ENCODE peak calls at places on chromosomes 2 and 18, in seven cellular contexts. One of them, this sample, is unnamed.

GRCh38 chr2:29323961-29324360 is 208.7 kb downstream of the CLIP4 start:
- DNase-seq in LHCN-M2: no peak
- DNase-seq in fibroblast of mammary gland: peak; percentile 49
- DNase-seq in DMS 273 treated with DMSO at 0.1 percent for 48 hours: no peak
- DNase-seq in endothelial cell: no peak
- DNase-seq in skeletal muscle cell: no peak
- DNase-seq in D341Med: no peak
- DNase-seq in this sample: peak; percentile 78

GRCh38 chr18:62928316-62928715 is 213.0 kb downstream of the PHLPP1 start:
- DNase-seq in LHCN-M2: peak; percentile 49
- DNase-seq in fibroblast of mammary gland: peak; percentile 59
- DNase-seq in DMS 273 treated with DMSO at 0.1 percent for 48 hours: no peak
- DNase-seq in endothelial cell: no peak
- DNase-seq in skeletal muscle cell: no peak
- DNase-seq in D341Med: no peak
- DNase-seq in this sample: no peak

GRCh38 chr2:236656721-236657120 is 87.1 kb downstream of the ACKR3 start:
- DNase-seq in LHCN-M2: no peak
- DNase-seq in fibroblast of mammary gland: no peak
- DNase-seq in DMS 273 treated with DMSO at 0.1 percent for 48 hours: no peak
- DNase-seq in endothelial cell: no peak
- DNase-seq in skeletal muscle cell: no peak
- DNase-seq in D341Med: no peak
- DNase-seq in this sample: no peak

GRCh38 chr2:74849228-74849892 is 15.4 kb downstream of the HK2 start:
- DNase-seq in LHCN-M2: no peak
- DNase-seq in fibroblast of mammary gland: no peak
- DNase-seq in DMS 273 treated with DMSO at 0.1 percent for 48 hours: no peak
- DNase-seq in endothelial cell: no peak
- DNase-seq in skeletal muscle cell: no peak
- DNase-seq in D341Med: no peak
- DNase-seq in this sample: no peak

GRCh38 chr2:195756218-195756941 is 99.4 kb downstream of the SLC39A10 start:
- DNase-seq in LHCN-M2: peak; percentile 9
- DNase-seq in fibroblast of mammary gland: peak; percentile 36
- DNase-seq in DMS 273 treated with DMSO at 0.1 percent for 48 hours: no peak
- DNase-seq in endothelial cell: no peak
- DNase-seq in skeletal muscle cell: no peak
- DNase-seq in D341Med: no peak
- DNase-seq in this sample: no peak

GRCh38 chr2:10387033-10387432 is 61.1 kb downstream of the ODC1 start:
- DNase-seq in LHCN-M2: no peak
- DNase-seq in fibroblast of mammary gland: no peak
- DNase-seq in DMS 273 treated with DMSO at 0.1 percent for 48 hours: no peak
- DNase-seq in endothelial cell: no peak
- DNase-seq in skeletal muscle cell: no peak
- DNase-seq in D341Med: no peak
- DNase-seq in this sample: no peak

GRCh38 chr2:96665083-96665569 is 22.6 kb downstream of the FER1L5 start:
- DNase-seq in LHCN-M2: peak; percentile 96
- DNase-seq in fibroblast of mammary gland: peak; percentile 98
- DNase-seq in DMS 273 treated with DMSO at 0.1 percent for 48 hours: no peak
- DNase-seq in endothelial cell: no peak
- DNase-seq in skeletal muscle cell: peak; percentile 97
- DNase-seq in D341Med: no peak
- DNase-seq in this sample: peak; percentile 80

GRCh38 chr2:40240067-40240466 is 211.8 kb downstream of the SLC8A1 start:
- DNase-seq in LHCN-M2: peak; percentile 96
- DNase-seq in fibroblast of mammary gland: peak; percentile 96
- DNase-seq in DMS 273 treated with DMSO at 0.1 percent for 48 hours: no peak
- DNase-seq in endothelial cell: no peak
- DNase-seq in skeletal muscle cell: peak; percentile 96
- DNase-seq in D341Med: peak; percentile 59
- DNase-seq in this sample: peak; percentile 89

GRCh38 chr2:54572636-54573531 is 116.8 kb downstream of the SPTBN1 start:
- DNase-seq in LHCN-M2: no peak
- DNase-seq in fibroblast of mammary gland: peak; percentile 70
- DNase-seq in DMS 273 treated with DMSO at 0.1 percent for 48 hours: no peak
- DNase-seq in endothelial cell: no peak
- DNase-seq in skeletal muscle cell: peak; percentile 39
- DNase-seq in D341Med: no peak
- DNase-seq in this sample: no peak

GRCh38 chr18:34787931-34788532 is 77.9 kb downstream of the DTNA start:
- DNase-seq in LHCN-M2: peak; percentile 62
- DNase-seq in fibroblast of mammary gland: peak; percentile 74
- DNase-seq in DMS 273 treated with DMSO at 0.1 percent for 48 hours: peak; percentile 26
- DNase-seq in endothelial cell: peak; percentile 44
- DNase-seq in skeletal muscle cell: no peak
- DNase-seq in D341Med: peak; percentile 62
- DNase-seq in this sample: peak; percentile 73

GRCh38 chr2:86094229-86094628 is 11.5 kb downstream of the POLR1A start:
- DNase-seq in LHCN-M2: no peak
- DNase-seq in fibroblast of mammary gland: no peak
- DNase-seq in DMS 273 treated with DMSO at 0.1 percent for 48 hours: no peak
- DNase-seq in endothelial cell: no peak
- DNase-seq in skeletal muscle cell: no peak
- DNase-seq in D341Med: no peak
- DNase-seq in this sample: no peak

GRCh38 chr18:23849141-23849540 is 159.9 kb downstream of the LAMA3 start:
- DNase-seq in LHCN-M2: no peak
- DNase-seq in fibroblast of mammary gland: no peak
- DNase-seq in DMS 273 treated with DMSO at 0.1 percent for 48 hours: no peak
- DNase-seq in endothelial cell: no peak
- DNase-seq in skeletal muscle cell: no peak
- DNase-seq in D341Med: no peak
- DNase-seq in this sample: no peak

GRCh38 chr18:25561923-25562322 is 210.0 kb upstream of the ZNF521 start:
- DNase-seq in LHCN-M2: peak; percentile 33
- DNase-seq in fibroblast of mammary gland: peak; percentile 44
- DNase-seq in DMS 273 treated with DMSO at 0.1 percent for 48 hours: no peak
- DNase-seq in endothelial cell: peak; percentile 44
- DNase-seq in skeletal muscle cell: no peak
- DNase-seq in D341Med: no peak
- DNase-seq in this sample: peak; percentile 29

GRCh38 chr2:98572676-98573075 is 35.6 kb downstream of the COA5 start:
- DNase-seq in LHCN-M2: no peak
- DNase-seq in fibroblast of mammary gland: peak; percentile 57
- DNase-seq in DMS 273 treated with DMSO at 0.1 percent for 48 hours: no peak
- DNase-seq in endothelial cell: no peak
- DNase-seq in skeletal muscle cell: no peak
- DNase-seq in D341Med: no peak
- DNase-seq in this sample: no peak

GRCh38 chr18:4453712-4454547 is 1.2 kb downstream of the DLGAP1 start:
- DNase-seq in LHCN-M2: no peak
- DNase-seq in fibroblast of mammary gland: no peak
- DNase-seq in DMS 273 treated with DMSO at 0.1 percent for 48 hours: no peak
- DNase-seq in endothelial cell: peak; percentile 40
- DNase-seq in skeletal muscle cell: no peak
- DNase-seq in D341Med: peak; percentile 69
- DNase-seq in this sample: no peak

GRCh38 chr2:37897511-37897910 is 27.6 kb upstream of the RMDN2 start:
- DNase-seq in LHCN-M2: no peak
- DNase-seq in fibroblast of mammary gland: no peak
- DNase-seq in DMS 273 treated with DMSO at 0.1 percent for 48 hours: no peak
- DNase-seq in endothelial cell: no peak
- DNase-seq in skeletal muscle cell: no peak
- DNase-seq in D341Med: no peak
- DNase-seq in this sample: no peak

GRCh38 chr2:145169285-145169684 is 649.4 kb upstream of the ZEB2 start:
- DNase-seq in LHCN-M2: no peak
- DNase-seq in fibroblast of mammary gland: no peak
- DNase-seq in DMS 273 treated with DMSO at 0.1 percent for 48 hours: no peak
- DNase-seq in endothelial cell: no peak
- DNase-seq in skeletal muscle cell: no peak
- DNase-seq in D341Med: no peak
- DNase-seq in this sample: no peak

GRCh38 chr2:233611284-233611683 is 6.1 kb upstream of the UGT1A8 start:
- DNase-seq in LHCN-M2: no peak
- DNase-seq in fibroblast of mammary gland: no peak
- DNase-seq in DMS 273 treated with DMSO at 0.1 percent for 48 hours: no peak
- DNase-seq in endothelial cell: no peak
- DNase-seq in skeletal muscle cell: no peak
- DNase-seq in D341Med: no peak
- DNase-seq in this sample: no peak

GRCh38 chr2:239465017-239466001 is 64.5 kb upstream of the HDAC4 start:
- DNase-seq in LHCN-M2: peak; percentile 80
- DNase-seq in fibroblast of mammary gland: no peak
- DNase-seq in DMS 273 treated with DMSO at 0.1 percent for 48 hours: no peak
- DNase-seq in endothelial cell: no peak
- DNase-seq in skeletal muscle cell: no peak
- DNase-seq in D341Med: no peak
- DNase-seq in this sample: peak; percentile 83

GRCh38 chr18:46265190-46266156 is 161.3 kb downstream of the HAUS1 start:
- DNase-seq in LHCN-M2: no peak
- DNase-seq in fibroblast of mammary gland: no peak
- DNase-seq in DMS 273 treated with DMSO at 0.1 percent for 48 hours: no peak
- DNase-seq in endothelial cell: no peak
- DNase-seq in skeletal muscle cell: no peak
- DNase-seq in D341Med: no peak
- DNase-seq in this sample: no peak

GRCh38 chr2:160111951-160112798 is 49.8 kb upstream of the PLA2R1 start:
- DNase-seq in LHCN-M2: no peak
- DNase-seq in fibroblast of mammary gland: no peak
- DNase-seq in DMS 273 treated with DMSO at 0.1 percent for 48 hours: no peak
- DNase-seq in endothelial cell: no peak
- DNase-seq in skeletal muscle cell: no peak
- DNase-seq in D341Med: no peak
- DNase-seq in this sample: no peak

GRCh38 chr18:62766266-62766665 is 50.9 kb downstream of the PHLPP1 start:
- DNase-seq in LHCN-M2: no peak
- DNase-seq in fibroblast of mammary gland: no peak
- DNase-seq in DMS 273 treated with DMSO at 0.1 percent for 48 hours: no peak
- DNase-seq in endothelial cell: no peak
- DNase-seq in skeletal muscle cell: no peak
- DNase-seq in D341Med: no peak
- DNase-seq in this sample: no peak

GRCh38 chr2:216850665-216851327 is 9.1 kb downstream of the TNP1 start:
- DNase-seq in LHCN-M2: no peak
- DNase-seq in fibroblast of mammary gland: peak; percentile 10
- DNase-seq in DMS 273 treated with DMSO at 0.1 percent for 48 hours: no peak
- DNase-seq in endothelial cell: no peak
- DNase-seq in skeletal muscle cell: no peak
- DNase-seq in D341Med: no peak
- DNase-seq in this sample: no peak

GRCh38 chr2:9668686-9669338 is 38.0 kb upstream of the YWHAQ start:
- DNase-seq in LHCN-M2: no peak
- DNase-seq in fibroblast of mammary gland: no peak
- DNase-seq in DMS 273 treated with DMSO at 0.1 percent for 48 hours: no peak
- DNase-seq in endothelial cell: no peak
- DNase-seq in skeletal muscle cell: no peak
- DNase-seq in D341Med: peak; percentile 46
- DNase-seq in this sample: no peak

GRCh38 chr2:237309416-237309815 is 104.5 kb downstream of the COL6A3 start:
- DNase-seq in LHCN-M2: peak; percentile 43
- DNase-seq in fibroblast of mammary gland: no peak
- DNase-seq in DMS 273 treated with DMSO at 0.1 percent for 48 hours: no peak
- DNase-seq in endothelial cell: no peak
- DNase-seq in skeletal muscle cell: no peak
- DNase-seq in D341Med: no peak
- DNase-seq in this sample: peak; percentile 79

GRCh38 chr2:68807821-68808266 is 63.4 kb downstream of the BMP10 start:
- DNase-seq in LHCN-M2: no peak
- DNase-seq in fibroblast of mammary gland: no peak
- DNase-seq in DMS 273 treated with DMSO at 0.1 percent for 48 hours: no peak
- DNase-seq in endothelial cell: no peak
- DNase-seq in skeletal muscle cell: no peak
- DNase-seq in D341Med: no peak
- DNase-seq in this sample: no peak

GRCh38 chr2:191638079-191638801 is 39.7 kb upstream of the NABP1 start:
- DNase-seq in LHCN-M2: peak; percentile 57
- DNase-seq in fibroblast of mammary gland: no peak
- DNase-seq in DMS 273 treated with DMSO at 0.1 percent for 48 hours: no peak
- DNase-seq in endothelial cell: no peak
- DNase-seq in skeletal muscle cell: no peak
- DNase-seq in D341Med: peak; percentile 17
- DNase-seq in this sample: peak; percentile 55

GRCh38 chr2:96775160-96775559 is 14.5 kb downstream of the CNNM4 start:
- DNase-seq in LHCN-M2: no peak
- DNase-seq in fibroblast of mammary gland: no peak
- DNase-seq in DMS 273 treated with DMSO at 0.1 percent for 48 hours: no peak
- DNase-seq in endothelial cell: no peak
- DNase-seq in skeletal muscle cell: no peak
- DNase-seq in D341Med: no peak
- DNase-seq in this sample: no peak

GRCh38 chr2:239177325-239177724 is 223.5 kb downstream of the HDAC4 start:
- DNase-seq in LHCN-M2: no peak
- DNase-seq in fibroblast of mammary gland: no peak
- DNase-seq in DMS 273 treated with DMSO at 0.1 percent for 48 hours: no peak
- DNase-seq in endothelial cell: no peak
- DNase-seq in skeletal muscle cell: no peak
- DNase-seq in D341Med: no peak
- DNase-seq in this sample: no peak

GRCh38 chr18:57819671-57820460 is 16.8 kb upstream of the ATP8B1 start:
- DNase-seq in LHCN-M2: peak; percentile 91
- DNase-seq in fibroblast of mammary gland: peak; percentile 86
- DNase-seq in DMS 273 treated with DMSO at 0.1 percent for 48 hours: no peak
- DNase-seq in endothelial cell: peak; percentile 5
- DNase-seq in skeletal muscle cell: peak; percentile 55
- DNase-seq in D341Med: peak; percentile 51
- DNase-seq in this sample: peak; percentile 92

GRCh38 chr18:2303517-2304238 is 267.6 kb downstream of the METTL4 start:
- DNase-seq in LHCN-M2: peak; percentile 52
- DNase-seq in fibroblast of mammary gland: peak; percentile 64
- DNase-seq in DMS 273 treated with DMSO at 0.1 percent for 48 hours: peak; percentile 16
- DNase-seq in endothelial cell: no peak
- DNase-seq in skeletal muscle cell: peak; percentile 9
- DNase-seq in D341Med: no peak
- DNase-seq in this sample: peak; percentile 19

GRCh38 chr2:59528525-59528924 is 1024.9 kb downstream of the BCL11A start:
- DNase-seq in LHCN-M2: no peak
- DNase-seq in fibroblast of mammary gland: no peak
- DNase-seq in DMS 273 treated with DMSO at 0.1 percent for 48 hours: no peak
- DNase-seq in endothelial cell: no peak
- DNase-seq in skeletal muscle cell: no peak
- DNase-seq in D341Med: no peak
- DNase-seq in this sample: no peak

GRCh38 chr18:70288851-70289328 is at the start of gene SOCS6:
- DNase-seq in LHCN-M2: peak; percentile 61
- DNase-seq in fibroblast of mammary gland: peak; percentile 55
- DNase-seq in DMS 273 treated with DMSO at 0.1 percent for 48 hours: no peak
- DNase-seq in endothelial cell: peak; percentile 70
- DNase-seq in skeletal muscle cell: no peak
- DNase-seq in D341Med: peak; percentile 92
- DNase-seq in this sample: peak; percentile 66

GRCh38 chr2:129334696-129335095 is 644.8 kb upstream of the RAB6C start:
- DNase-seq in LHCN-M2: no peak
- DNase-seq in fibroblast of mammary gland: no peak
- DNase-seq in DMS 273 treated with DMSO at 0.1 percent for 48 hours: no peak
- DNase-seq in endothelial cell: no peak
- DNase-seq in skeletal muscle cell: no peak
- DNase-seq in D341Med: no peak
- DNase-seq in this sample: no peak

GRCh38 chr2:529425-529824 is 147.8 kb downstream of the TMEM18 start:
- DNase-seq in LHCN-M2: no peak
- DNase-seq in fibroblast of mammary gland: peak; percentile 23
- DNase-seq in DMS 273 treated with DMSO at 0.1 percent for 48 hours: no peak
- DNase-seq in endothelial cell: no peak
- DNase-seq in skeletal muscle cell: peak; percentile 2
- DNase-seq in D341Med: no peak
- DNase-seq in this sample: no peak

This sample was measured in myocyte.